ENCODE peak calls at places on chromosomes 7 and 10, in ten cellular contexts. Z is IMR-90; C is pancreas; K is hepatocyte; S is A549; G is RWPE1; I is ovary; L is psoas muscle; A is CD8-positive, alpha-beta T cell; V is cardiac muscle cell. F is an unnamed sample.

GRCh38 chr7:70568674-70569334 is 563.1 kb upstream of the GALNT17 start:
- DNase-seq in V (peak), A (no peak), C (no peak), G (no peak), S (no peak), K (peak), L (peak), Z (no peak), I (no peak), F (no peak)

GRCh38 chr7:90715067-90715466 is 118.9 kb downstream of the CDK14 start:
- DNase-seq in A (no peak), C (no peak), I (no peak), Z (no peak), V (no peak), G (no peak), K (no peak), L (no peak), S (no peak), F (no peak)

GRCh38 chr10:113980408-113981087 is 63.1 kb upstream of the ADRB1 start:
- DNase-seq in V (no peak), Z (no peak), L (no peak), G (peak), C (no peak), A (no peak), S (no peak), K (no peak), I (no peak), F (no peak)

GRCh38 chr10:34796133-34796532 is 19.0 kb downstream of the PARD3 start:
- DNase-seq in L (no peak), K (no peak), I (no peak), C (no peak), V (no peak), G (no peak), S (no peak), A (no peak), Z (no peak), F (no peak)

GRCh38 chr10:24249829-24250415 is 41.0 kb downstream of the KIAA1217 start:
- DNase-seq in C (no peak), G (peak), V (peak), K (peak), I (no peak), A (no peak), Z (no peak), S (no peak), L (no peak), F (no peak)

GRCh38 chr7:1981201-1981877 is 251.4 kb downstream of the MAD1L1 start:
- DNase-seq in L (peak), K (no peak), C (peak), V (no peak), S (no peak), I (no peak), Z (no peak), G (no peak), A (no peak), F (no peak)

GRCh38 chr7:68688416-68689086 is 909.7 kb upstream of the AUTS2 start:
- DNase-seq in A (no peak), V (no peak), I (no peak), G (no peak), L (no peak), K (no peak), S (no peak), Z (no peak), C (no peak), F (no peak)

GRCh38 chr10:27285093-27285492 is 44.5 kb upstream of the ACBD5 start:
- DNase-seq in C (no peak), S (no peak), K (peak), Z (peak), L (no peak), A (peak), I (no peak), G (no peak), V (peak), F (no peak)

GRCh38 chr10:95297402-95297801 is 6.6 kb upstream of the PDLIM1 start:
- DNase-seq in V (no peak), L (no peak), K (no peak), A (no peak), C (no peak), Z (no peak), I (no peak), S (no peak), G (no peak), F (no peak)

GRCh38 chr10:13922591-13922990 is 335.8 kb downstream of the PRPF18 start:
- DNase-seq in V (no peak), G (no peak), I (no peak), S (no peak), Z (peak), L (no peak), C (no peak), K (no peak), A (no peak), F (no peak)

GRCh38 chr10:99532687-99533495 is at the start of gene NKX2-3:
- DNase-seq in A (no peak), I (no peak), C (peak), K (peak), Z (peak), S (peak), G (peak), V (peak), L (peak), F (no peak)

GRCh38 chr10:122261584-122261983 is 9.5 kb upstream of the BTBD16 start:
- DNase-seq in S (no peak), K (no peak), A (no peak), Z (no peak), V (no peak), C (no peak), I (no peak), G (no peak), L (no peak), F (no peak)

GRCh38 chr10:122264931-122265330 is 6.2 kb upstream of the BTBD16 start:
- DNase-seq in A (no peak), V (no peak), K (no peak), Z (no peak), L (no peak), S (no peak), C (no peak), I (no peak), G (no peak), F (no peak)

GRCh38 chr10:122265896-122266295 is 5.2 kb upstream of the BTBD16 start:
- DNase-seq in Z (no peak), I (no peak), V (no peak), A (no peak), C (no peak), L (no peak), S (no peak), G (no peak), K (no peak), F (no peak)

GRCh38 chr10:122264442-122264841 is 6.7 kb upstream of the BTBD16 start:
- DNase-seq in I (no peak), L (no peak), Z (peak), C (no peak), K (peak), S (no peak), G (no peak), A (no peak), V (no peak), F (no peak)

DNA sequence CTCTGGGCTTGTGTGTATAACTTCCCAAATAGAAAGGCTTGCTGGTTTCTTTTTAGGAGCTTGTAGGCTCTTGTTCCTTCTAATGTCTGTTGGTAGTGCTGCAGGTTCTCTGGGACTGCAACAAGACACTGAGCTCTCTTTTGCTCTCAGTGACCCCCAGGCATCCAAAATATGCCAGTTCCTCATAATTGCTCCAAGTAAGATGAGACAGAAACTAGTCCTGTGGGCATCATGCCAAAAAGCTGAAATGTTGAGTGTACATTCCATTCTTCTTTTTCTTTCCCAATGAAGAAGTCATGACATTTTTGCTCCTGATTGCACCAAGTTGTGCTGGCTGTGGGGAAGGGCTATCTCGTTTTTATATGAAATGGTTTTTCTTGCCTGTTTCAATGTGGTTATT is 7.1 kb upstream of the BTBD16 start:
- DNase-seq in C (no peak), G (peak), L (no peak), Z (peak), V (peak), A (no peak), I (no peak), S (no peak), K (peak), F (no peak)
- H3K27ac ChIP-seq in C (no peak), G (no peak), L (peak), Z (peak), V (peak), A (no peak), I (no peak), S (peak), K (peak), F (no peak)

DNA sequence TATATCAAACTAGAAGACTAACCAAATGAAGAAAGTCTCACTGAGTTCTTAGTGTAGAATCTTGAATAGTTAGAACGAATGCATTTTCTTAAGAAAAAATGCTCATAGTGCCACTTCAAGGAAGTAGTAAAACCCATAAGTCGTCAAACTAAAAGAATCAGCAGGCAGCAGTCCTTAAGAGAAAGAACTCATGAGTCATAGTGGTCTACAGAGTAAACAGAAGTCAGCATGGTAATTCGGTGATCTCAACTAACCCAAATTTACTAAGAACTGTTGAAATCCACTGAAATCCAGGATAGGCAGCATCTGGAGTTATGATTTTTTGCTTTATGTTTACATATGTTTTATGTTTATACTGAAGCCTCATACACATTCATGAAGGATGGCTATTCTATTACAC is 256.2 kb downstream of the LHFPL3 start:
- DNase-seq in Z (no peak), V (no peak), I (no peak), C (no peak), K (no peak), A (no peak), L (no peak), S (no peak), G (no peak), F (no peak)
- H3K27ac ChIP-seq in Z (no peak), V (no peak), I (no peak), C (no peak), K (no peak), A (no peak), L (no peak), S (no peak), G (no peak), F (no peak)

DNA sequence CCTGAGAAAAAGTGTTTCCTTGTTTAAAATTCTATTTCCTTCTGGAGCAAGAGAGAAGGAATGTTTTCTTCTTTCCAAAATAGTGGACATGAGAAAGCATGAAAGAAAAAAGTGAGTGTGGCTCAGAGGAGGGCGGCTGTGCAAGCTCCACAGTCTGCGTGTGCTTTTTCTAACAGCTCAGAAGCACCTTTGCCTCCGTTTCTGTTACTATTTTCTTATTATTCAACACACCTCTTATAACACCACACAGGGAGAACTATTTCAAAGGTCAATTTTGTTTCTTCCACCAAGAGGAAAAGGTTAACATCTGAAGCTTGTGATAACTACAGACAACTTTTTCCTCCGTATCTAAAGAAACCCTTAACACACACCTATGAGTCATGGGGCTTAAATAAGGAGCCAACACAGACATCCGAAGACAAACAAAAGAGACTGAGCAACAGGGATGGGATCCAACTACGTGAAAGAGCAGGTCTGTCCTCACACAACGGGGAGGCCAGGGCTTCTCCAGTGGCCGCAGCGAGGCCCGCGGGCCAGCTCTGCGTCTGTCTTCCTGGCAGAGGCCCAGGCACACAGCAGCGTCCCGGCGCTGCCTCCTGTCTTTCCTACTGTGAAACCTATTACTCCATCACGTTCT is 36.2 kb upstream of the NCAPG2 start:
- DNase-seq in C (no peak), L (no peak), G (peak), K (peak), V (peak), Z (peak), A (no peak), S (peak), I (peak), F (no peak)
- H3K27ac ChIP-seq in C (no peak), L (no peak), G (peak), K (peak), V (no peak), Z (peak), A (no peak), S (peak), I (peak), F (no peak)

GRCh38 chr10:120646738-120647427 is 189.9 kb downstream of the PLPP4 start:
- DNase-seq in A (no peak), G (no peak), V (no peak), S (no peak), I (no peak), C (no peak), Z (no peak), L (no peak), K (no peak), F (no peak)

GRCh38 chr10:120656121-120656520 is 195.0 kb upstream of the WDR11 start:
- DNase-seq in K (no peak), A (no peak), C (no peak), G (no peak), L (no peak), S (no peak), Z (no peak), I (no peak), V (no peak), F (no peak)

GRCh38 chr10:120646159-120646558 is 189.1 kb downstream of the PLPP4 start:
- DNase-seq in K (no peak), S (no peak), G (no peak), A (no peak), Z (no peak), V (no peak), C (no peak), L (no peak), I (no peak), F (no peak)

DNA sequence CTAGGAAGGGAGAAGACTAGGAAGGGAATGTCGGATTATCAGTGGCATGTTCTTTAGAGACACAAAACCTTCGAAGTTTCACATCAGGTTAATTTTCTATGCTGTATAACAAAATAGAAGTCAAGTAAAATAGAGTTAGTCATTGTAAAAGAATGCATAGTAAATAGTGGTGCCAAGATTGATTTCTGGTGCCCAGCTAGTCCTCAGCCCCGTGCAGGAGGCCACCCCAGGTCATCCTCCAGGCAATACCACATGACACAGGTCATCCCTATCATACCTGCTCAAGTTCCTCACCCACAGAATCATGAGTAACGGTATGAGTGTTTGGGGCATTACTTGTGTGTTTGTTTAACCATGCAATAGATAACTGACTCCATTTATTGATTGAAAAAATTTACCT is 194.0 kb downstream of the PLPP4 start:
- DNase-seq in C (no peak), Z (no peak), I (no peak), A (no peak), V (no peak), S (no peak), K (no peak), G (peak), L (no peak), F (no peak)
- H3K27ac ChIP-seq in C (no peak), Z (no peak), I (no peak), A (no peak), V (no peak), S (no peak), K (no peak), G (no peak), L (no peak), F (no peak)

GRCh38 chr10:11683529-11684320 is 58.5 kb upstream of the ECHDC3 start:
- DNase-seq in I (no peak), V (no peak), C (no peak), G (no peak), A (no peak), Z (no peak), L (no peak), S (no peak), K (no peak), F (no peak)
- H3K27ac ChIP-seq in I (no peak), V (no peak), C (no peak), G (no peak), A (peak), Z (no peak), L (no peak), S (no peak), K (peak), F (peak)

DNA sequence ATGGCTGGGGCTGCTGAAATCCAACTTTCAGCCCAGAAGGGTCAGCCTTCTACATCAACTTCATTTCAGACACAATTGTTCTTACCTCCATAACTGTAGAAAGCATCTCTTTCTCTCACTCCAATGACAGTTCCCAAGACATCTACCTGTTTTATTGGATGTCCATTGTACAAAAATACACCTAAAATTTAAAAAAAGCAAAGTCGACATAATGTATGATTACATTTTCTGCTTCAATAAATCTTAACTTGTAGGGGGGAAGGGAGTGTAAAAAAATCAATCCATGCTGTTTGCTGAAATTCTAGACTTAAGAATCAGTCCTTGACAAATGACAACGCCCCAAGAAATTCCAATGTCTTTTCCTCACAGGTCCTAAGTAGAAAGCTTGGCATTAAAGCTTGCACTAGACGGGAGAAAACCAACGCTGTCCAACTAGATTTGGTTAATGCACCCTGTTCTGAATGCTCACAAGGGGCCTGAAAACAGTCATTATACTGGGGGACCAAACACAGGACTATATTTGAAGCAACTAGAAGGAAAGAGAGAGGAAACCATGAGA is 7.5 kb downstream of the STN1 start:
- DNase-seq in G (no peak), V (no peak), I (no peak), K (no peak), Z (no peak), L (no peak), A (no peak), C (no peak), S (no peak), F (no peak)
- H3K27ac ChIP-seq in G (peak), V (no peak), I (no peak), K (no peak), Z (no peak), L (peak), A (peak), C (peak), S (peak), F (no peak)

DNA sequence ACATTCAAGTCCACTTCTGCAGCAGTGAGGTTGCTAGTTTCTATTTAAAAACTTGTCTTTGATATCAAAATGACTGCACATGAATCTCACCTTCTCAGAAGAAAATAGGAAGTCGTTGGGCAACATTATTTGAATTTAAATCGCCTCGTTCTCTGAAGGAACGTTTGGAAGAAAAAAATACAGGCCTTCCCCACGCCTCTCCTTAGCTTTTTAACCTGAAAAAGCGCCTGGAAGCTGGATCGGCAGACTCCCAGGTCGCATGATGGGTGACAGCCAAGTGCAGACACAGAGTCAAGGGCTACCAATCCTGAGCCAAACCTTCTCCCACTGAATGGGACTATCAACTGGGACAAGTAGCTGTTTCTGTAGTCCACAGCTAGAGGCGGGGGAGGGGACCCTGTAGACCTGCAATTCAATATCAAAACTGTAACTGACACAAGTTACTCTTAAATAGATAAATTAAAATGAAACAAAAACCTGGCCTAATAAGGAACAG is 2.2 kb downstream of the FAM53B start:
- DNase-seq in S (no peak), L (no peak), V (no peak), Z (no peak), I (no peak), G (no peak), A (no peak), C (no peak), K (peak), F (no peak)
- H3K27ac ChIP-seq in S (no peak), L (peak), V (no peak), Z (no peak), I (peak), G (peak), A (peak), C (peak), K (peak), F (peak)

GRCh38 chr7:39624202-39624807 is 933 bp downstream of the RALA start:
- DNase-seq in V (no peak), K (peak), L (no peak), C (no peak), A (no peak), Z (no peak), I (peak), S (no peak), G (peak), F (no peak)
- H3K27ac ChIP-seq in V (no peak), K (peak), L (peak), C (peak), A (peak), Z (peak), I (no peak), S (peak), G (peak), F (peak)

DNA sequence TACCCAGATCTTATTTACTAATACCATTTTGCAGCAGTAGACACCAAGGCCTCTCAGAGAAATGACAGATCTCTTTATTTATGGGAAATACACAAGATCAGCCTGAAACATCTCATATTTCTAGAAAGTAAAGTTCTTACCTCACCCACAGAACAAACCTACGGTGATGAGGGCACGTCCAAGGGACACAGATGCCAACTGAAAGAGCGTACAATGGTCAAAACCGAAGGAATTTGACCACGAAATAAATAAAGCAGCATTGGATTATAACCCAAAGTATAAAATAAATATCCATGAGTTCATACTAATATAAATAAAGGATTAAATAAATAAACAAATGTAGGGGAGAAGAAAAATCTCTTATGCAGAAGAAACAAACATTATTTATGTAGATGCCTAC is 747.0 kb downstream of the TNS3 start:
- DNase-seq in L (no peak), Z (no peak), S (no peak), K (no peak), C (no peak), A (no peak), G (no peak), I (no peak), V (no peak), F (no peak)
- H3K27ac ChIP-seq in L (no peak), Z (no peak), S (no peak), K (no peak), C (no peak), A (no peak), G (no peak), I (no peak), V (no peak), F (no peak)

F was measured in substantia nigra.